ENCODE peak calls at places on chromosomes 13 and 19, in four cellular contexts. T is stomach, B is endodermal cell, H is suprapubic skin. N is an unnamed sample.
A peak's percentile ranks its signal among the peaks of the same experiment; 100 is the strongest.

GRCh38 chr13:89199138-89199537 is 1528.0 kb downstream of the SLITRK5 start:
- DNase-seq in T (no peak), B (no peak), H (no peak), N (no peak)

GRCh38 chr13:57123660-57124059 is 17.1 kb upstream of the PRR20A start:
- DNase-seq in T (no peak), B (no peak), H (no peak), N (no peak)

GRCh38 chr19:51098366-51099069 is 9.7 kb downstream of the CTU1 start:
- DNase-seq in T (no peak), B (no peak), H (no peak), N (no peak)

GRCh38 chr13:29474991-29475390 is 120.5 kb downstream of the SLC7A1 start:
- DNase-seq in T (no peak), B (no peak), H (no peak), N (no peak)

GRCh38 chr13:52903320-52903719 is 54.9 kb upstream of the PCDH8 start:
- DNase-seq in T (no peak), B (no peak), H (no peak), N (no peak)

GRCh38 chr19:7211191-7211988 is 82.8 kb downstream of the INSR start:
- DNase-seq in T (peak; percentile 74), B (peak; percentile 65), H (no peak), N (no peak)

GRCh38 chr13:113732961-113733950 is 25.8 kb upstream of the TMEM255B start:
- DNase-seq in T (no peak), B (no peak), H (no peak), N (no peak)

GRCh38 chr13:67147257-67148218 is 82.6 kb downstream of the PCDH9 start:
- DNase-seq in T (no peak), B (no peak), H (no peak), N (no peak)

GRCh38 chr19:4759388-4760284 is 31.9 kb upstream of the FEM1A start:
- DNase-seq in T (peak; percentile 92), B (peak; percentile 98), H (peak; percentile 85), N (peak; percentile 90)

GRCh38 chr19:38213911-38214625 is 10.0 kb downstream of the DPF1 start:
- DNase-seq in T (no peak), B (no peak), H (no peak), N (no peak)

GRCh38 chr13:25347156-25347555 is 24.6 kb upstream of the ATP8A2 start:
- DNase-seq in T (no peak), B (no peak), H (no peak), N (no peak)

GRCh38 chr13:27666951-27667350 is 45.3 kb downstream of the POLR1D start:
- DNase-seq in T (no peak), B (no peak), H (no peak), N (no peak)

GRCh38 chr13:35388979-35389378 is 87.5 kb downstream of the MAB21L1 start:
- DNase-seq in T (no peak), B (no peak), H (no peak), N (no peak)

GRCh38 chr19:6533000-6533328 is 2.1 kb downstream of the TNFSF9 start:
- DNase-seq in T (no peak), B (peak; percentile 62), H (no peak), N (no peak)

GRCh38 chr19:18153555-18154134 is 682 bp downstream of the PIK3R2 start:
- DNase-seq in T (no peak), B (no peak), H (peak; percentile 82), N (no peak)

GRCh38 chr13:50910483-50910805 is 853 bp downstream of the RNASEH2B start:
- DNase-seq in T (no peak), B (peak; percentile 80), H (peak; percentile 77), N (no peak)

GRCh38 chr19:21838646-21839045 is 2.7 kb upstream of the ZNF43 start:
- DNase-seq in T (no peak), B (no peak), H (no peak), N (no peak)

GRCh38 chr19:45443462-45444317 is 20.0 kb upstream of the ERCC1 start:
- DNase-seq in T (peak; percentile 97), B (peak; percentile 98), H (peak; percentile 100), N (peak; percentile 95)

GRCh38 chr19:38569368-38569983 is 48.3 kb downstream of the MAP4K1 start:
- DNase-seq in T (no peak), B (no peak), H (no peak), N (no peak)

GRCh38 chr13:102845289-102845629 is 573 bp upstream of the ERCC5 start:
- DNase-seq in T (no peak), B (no peak), H (no peak), N (no peak)

GRCh38 chr13:110813646-110814624 is 100.4 kb downstream of the ING1 start:
- DNase-seq in T (no peak), B (no peak), H (no peak), N (no peak)

GRCh38 chr13:88745013-88745412 is 1073.8 kb downstream of the SLITRK5 start:
- DNase-seq in T (no peak), B (no peak), H (no peak), N (no peak)

GRCh38 chr19:52993342-52994178 is 20.2 kb upstream of the ERVV-1 start:
- DNase-seq in T (peak; percentile 85), B (peak; percentile 91), H (peak; percentile 86), N (peak; percentile 78)

GRCh38 chr13:24274452-24274971 is 34.9 kb upstream of the C1QTNF9 start:
- DNase-seq in T (peak; percentile 40), B (peak; percentile 25), H (no peak), N (no peak)

GRCh38 chr19:35903550-35904179 is 1.3 kb downstream of the HCST start:
- DNase-seq in T (peak; percentile 77), B (peak; percentile 92), H (peak; percentile 87), N (peak; percentile 77)

GRCh38 chr19:56949651-56950050 is 109.1 kb upstream of the PEG3 start:
- DNase-seq in T (no peak), B (no peak), H (no peak), N (no peak)

GRCh38 chr13:35923347-35923746 is 207.8 kb downstream of the DCLK1 start:
- DNase-seq in T (no peak), B (peak; percentile 75), H (no peak), N (no peak)

GRCh38 chr19:54262470-54262869 is 5.4 kb upstream of the LILRB5 start:
- DNase-seq in T (no peak), B (no peak), H (no peak), N (no peak)

GRCh38 chr13:79492313-79492798 is 11.4 kb downstream of the NDFIP2 start:
- DNase-seq in T (no peak), B (peak; percentile 59), H (no peak), N (no peak)

GRCh38 chr19:56917998-56918397 is 77.5 kb upstream of the PEG3 start:
- DNase-seq in T (no peak), B (no peak), H (no peak), N (no peak)

GRCh38 chr13:41622545-41623429 is 165.4 kb downstream of the RGCC start:
- DNase-seq in T (no peak), B (no peak), H (no peak), N (no peak)

GRCh38 chr13:39876258-39876657 is 220.8 kb downstream of the COG6 start:
- DNase-seq in T (no peak), B (no peak), H (no peak), N (no peak)

GRCh38 chr19:30492581-30492980 is 120.4 kb downstream of the ZNF536 start:
- DNase-seq in T (no peak), B (no peak), H (no peak), N (no peak)

GRCh38 chr13:28409648-28410047 is 85.3 kb downstream of the FLT1 start:
- DNase-seq in T (no peak), B (no peak), H (no peak), N (no peak)

DNA sequence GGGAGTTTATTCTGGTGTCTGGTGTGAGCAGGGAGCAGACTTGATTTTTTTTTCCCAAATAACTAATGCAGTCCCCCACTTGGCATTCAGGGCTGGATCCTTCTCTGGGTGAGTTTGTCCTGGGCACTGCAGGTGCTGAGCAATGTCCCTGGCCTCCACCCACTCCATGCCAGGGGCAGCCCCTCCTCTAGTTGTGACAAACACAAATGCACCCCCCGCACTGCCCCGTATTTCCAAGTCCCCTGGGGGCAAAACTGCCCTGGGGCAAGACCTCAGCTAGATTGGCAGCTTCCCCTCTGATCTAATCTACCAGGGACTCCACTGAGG is 6.4 kb downstream of the MOB3A start:
- DNase-seq in T (no peak), B (no peak), H (no peak), N (no peak)
- H3K4me1 ChIP-seq in T (peaks cover 93% of the 10 kb centered on the region), B (no peaks in the 10 kb centered on the region), H (peaks cover 89% of the 10 kb centered on the region), N (no peaks in the 10 kb centered on the region)

DNA sequence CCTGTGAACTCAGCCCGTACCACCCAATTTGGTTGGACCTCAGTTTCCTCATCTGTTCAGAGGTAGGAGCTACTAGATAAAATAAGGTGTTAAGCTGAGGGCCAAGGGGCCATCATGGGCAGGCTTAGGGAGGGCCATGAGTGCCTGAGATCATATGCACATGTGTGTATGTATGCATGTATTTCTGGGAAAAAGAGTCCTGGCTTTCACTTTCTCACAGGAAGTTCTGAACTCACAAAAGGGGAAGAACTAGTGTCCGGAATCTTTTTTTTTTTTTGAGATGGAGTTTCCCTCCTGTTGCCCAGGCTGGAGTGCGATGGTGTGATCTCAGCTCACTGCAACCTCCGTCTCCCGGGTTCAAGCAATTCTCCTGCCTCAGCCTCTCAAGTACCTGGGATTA is 18.9 kb downstream of the TGFB1 start:
- DNase-seq in T (no peak), B (no peak), H (no peak), N (no peak)
- H3K4me3 ChIP-seq in T (no peak overlapping the region), B (no peak overlapping the region), H (no peak overlapping the region), N (no peak overlapping the region)

GRCh38 chr13:107421951-107422350 is 793.4 kb downstream of the LIG4 start:
- DNase-seq in T (no peak), B (no peak), H (no peak), N (no peak)

GRCh38 chr13:107422421-107422820 is 792.9 kb downstream of the LIG4 start:
- DNase-seq in T (no peak), B (no peak), H (no peak), N (no peak)

GRCh38 chr13:107421028-107421427 is 794.3 kb downstream of the LIG4 start:
- DNase-seq in T (no peak), B (no peak), H (no peak), N (no peak)
- TF ChIP-seq CTCF in T (no peak), B (no peak), H (no peak), N (no peak)

DNA sequence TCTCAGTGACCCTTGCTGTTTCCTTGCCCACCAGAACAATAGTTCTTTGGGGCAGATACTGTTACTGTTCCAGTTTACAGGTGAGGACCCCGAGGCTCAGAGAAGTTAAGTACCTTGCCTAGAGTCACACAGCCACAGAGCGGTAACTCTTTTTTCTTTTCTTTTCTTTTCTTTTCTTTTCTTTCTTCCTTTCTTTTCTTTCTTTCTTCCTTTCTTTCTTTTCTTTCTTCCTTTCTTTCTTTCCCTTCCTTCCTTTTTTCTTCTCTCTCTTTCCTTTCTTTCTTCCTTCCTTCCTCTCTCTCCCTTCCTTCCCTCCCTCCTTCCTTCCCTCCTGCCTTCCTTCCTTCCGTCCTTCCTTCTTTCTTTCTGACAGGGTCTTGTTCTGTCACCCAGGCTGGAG is 4.9 kb upstream of the PRX start:
- DNase-seq in T (no peak), B (no peak), H (no peak), N (no peak)
- H3K4me1 ChIP-seq in T (peaks cover 29% of the 10 kb centered on the region), B (no peaks in the 10 kb centered on the region), H (peaks cover 37% of the 10 kb centered on the region), N (peaks cover 20% of the 10 kb centered on the region)

GRCh38 chr19:10760268-10760944 is 42.5 kb downstream of the DNM2 start:
- DNase-seq in T (no peak), B (no peak), H (no peak), N (no peak)
- H3K4me3 ChIP-seq in T (no peak overlapping the region), B (no peak overlapping the region), H (no peak overlapping the region), N (no peak overlapping the region)

DNA sequence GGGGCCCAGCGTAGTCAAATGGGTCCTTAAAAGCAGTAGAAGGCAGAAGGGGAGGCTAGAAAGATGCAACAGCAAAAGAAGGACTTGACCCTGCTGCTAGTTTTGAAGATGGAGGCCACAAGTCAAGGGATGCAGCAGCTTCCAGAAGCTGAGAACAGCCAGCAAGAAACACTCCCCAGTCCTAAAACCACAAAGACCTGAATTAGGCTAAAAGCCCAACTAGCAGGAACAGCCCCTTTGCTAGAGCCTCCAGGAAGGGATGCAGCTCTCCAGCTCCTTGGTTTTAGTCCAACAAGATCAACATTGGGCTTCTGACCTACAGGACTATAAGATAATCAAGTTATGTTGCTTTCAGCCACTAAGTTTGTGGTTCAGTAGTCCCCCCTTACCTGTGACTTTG is 10.5 kb upstream of the LATS2 start:
- DNase-seq in T (no peak), B (no peak), H (no peak), N (no peak)
- TF ChIP-seq CTCF in T (no peak), B (no peak), H (no peak), N (no peak)

N was measured in lung.